ENCODE peak calls at places on chromosome 22, in seven cellular contexts. L is CD8-positive, alpha-beta T cell; N is iPS-NIHi11; S is stimulated activated CD8-positive, alpha-beta memory T cell treated with anti-CD3 and anti-CD28 coated beads, Interleukin-7, amount 100 ng/mL, for 24 hours; X is stimulated activated CD4-positive, alpha-beta T cell treated with anti-CD3 and anti-CD28 coated beads, TNF-alpha, amount 100 ng/mL, for 24 hours; O is nucleus accumbens; A is NCI-H774. D is an unnamed sample.

GRCh38 chr22:17786435-17787158 is 12.3 kb upstream of the BID start:
- DNase-seq in O (peak), A (peak), S (no peak), X (no peak), L (no peak), N (peak), D (no peak)

GRCh38 chr22:47377926-47378560 is 615.6 kb downstream of the TBC1D22A start:
- DNase-seq in O (no peak), N (no peak), A (no peak), L (no peak), X (no peak), S (no peak), D (no peak)

GRCh38 chr22:27748355-27749168 is 53.0 kb downstream of the MN1 start:
- DNase-seq in X (no peak), L (no peak), A (no peak), N (peak), O (no peak), S (no peak), D (peak)

GRCh38 chr22:23121026-23121823 is 20.6 kb downstream of the RSPH14 start:
- DNase-seq in X (no peak), S (no peak), N (no peak), O (no peak), L (no peak), A (no peak), D (no peak)

GRCh38 chr22:37340331-37341262 is 58.3 kb downstream of the CYTH4 start:
- DNase-seq in X (no peak), S (no peak), O (no peak), L (no peak), A (no peak), N (peak), D (no peak)

GRCh38 chr22:17199131-17199731 is 20.0 kb downstream of the ADA2 start:
- DNase-seq in S (no peak), A (peak), N (peak), X (no peak), L (no peak), O (no peak), D (peak)

GRCh38 chr22:25358421-25359170 is 139.2 kb downstream of the CRYBB2 start:
- DNase-seq in O (no peak), A (no peak), L (no peak), X (no peak), N (no peak), S (no peak), D (no peak)

GRCh38 chr22:50519151-50519550 is 6.2 kb downstream of the SCO2 start:
- DNase-seq in A (no peak), N (no peak), S (no peak), L (no peak), X (no peak), O (no peak), D (no peak)

GRCh38 chr22:40951795-40952602 is 821 bp downstream of the RBX1 start:
- DNase-seq in N (no peak), O (no peak), L (no peak), A (no peak), S (no peak), X (no peak), D (peak)

GRCh38 chr22:26828311-26828710 is 170.9 kb downstream of the MIAT start:
- DNase-seq in X (no peak), O (no peak), L (no peak), A (no peak), S (no peak), N (no peak), D (no peak)

D was measured in AG08396.